ENCODE peak calls at places on chromosomes 2 and 18, in seven cellular contexts. One of them, this sample, is unnamed.

GRCh38 chr18:28411806-28412205 is 234.9 kb upstream of the CDH2 start:
- DNase-seq in H9: no peak
- DNase-seq in H1: no peak
- DNase-seq in mesendoderm: no peak
- DNase-seq in neuronal stem cell: no peak
- DNase-seq in trophoblast cell: no peak
- DNase-seq in IMR-90: no peak
- DNase-seq in this sample: peak; percentile 90

GRCh38 chr18:13585379-13586153 is 140.8 kb downstream of the FAM210A start:
- DNase-seq in trophoblast cell: no peak
- DNase-seq in IMR-90: no peak
- DNase-seq in H1: no peak
- DNase-seq in H9: no peak
- DNase-seq in neuronal stem cell: no peak
- DNase-seq in mesendoderm: no peak
- DNase-seq in this sample: no peak

GRCh38 chr2:218898109-218898878 is 17.6 kb downstream of the WNT10A start:
- DNase-seq in H9: peak; percentile 91
- DNase-seq in H1: peak; percentile 68
- DNase-seq in IMR-90: peak; percentile 18
- DNase-seq in neuronal stem cell: peak; percentile 67
- DNase-seq in mesendoderm: peak; percentile 61
- DNase-seq in trophoblast cell: peak; percentile 74
- DNase-seq in this sample: peak; percentile 37

GRCh38 chr18:22674300-22674699 is 256.6 kb upstream of the CTAGE1 start:
- DNase-seq in mesendoderm: peak; percentile 33
- DNase-seq in IMR-90: peak; percentile 94
- DNase-seq in neuronal stem cell: no peak
- DNase-seq in H9: no peak
- DNase-seq in trophoblast cell: peak; percentile 16
- DNase-seq in H1: no peak
- DNase-seq in this sample: peak; percentile 93

GRCh38 chr18:2902327-2902726 is 55.5 kb downstream of the EMILIN2 start:
- DNase-seq in trophoblast cell: no peak
- DNase-seq in neuronal stem cell: no peak
- DNase-seq in H1: no peak
- DNase-seq in mesendoderm: no peak
- DNase-seq in IMR-90: no peak
- DNase-seq in H9: no peak
- DNase-seq in this sample: no peak

GRCh38 chr2:24304621-24305020 is 55.7 kb downstream of the ITSN2 start:
- DNase-seq in neuronal stem cell: no peak
- DNase-seq in IMR-90: peak; percentile 54
- DNase-seq in trophoblast cell: no peak
- DNase-seq in H1: no peak
- DNase-seq in H9: no peak
- DNase-seq in mesendoderm: no peak
- DNase-seq in this sample: no peak

GRCh38 chr2:64524604-64525322 is 635 bp downstream of the AFTPH start:
- DNase-seq in H9: peak; percentile 48
- DNase-seq in neuronal stem cell: no peak
- DNase-seq in H1: no peak
- DNase-seq in trophoblast cell: peak; percentile 69
- DNase-seq in IMR-90: peak; percentile 7
- DNase-seq in mesendoderm: peak; percentile 74
- DNase-seq in this sample: peak; percentile 54

GRCh38 chr2:60759654-60760053 is 3.6 kb downstream of the PAPOLG start:
- DNase-seq in H1: no peak
- DNase-seq in IMR-90: no peak
- DNase-seq in trophoblast cell: no peak
- DNase-seq in mesendoderm: no peak
- DNase-seq in H9: no peak
- DNase-seq in neuronal stem cell: no peak
- DNase-seq in this sample: no peak

GRCh38 chr18:7480853-7481252 is 86.3 kb upstream of the PTPRM start:
- DNase-seq in neuronal stem cell: no peak
- DNase-seq in H1: no peak
- DNase-seq in H9: no peak
- DNase-seq in IMR-90: no peak
- DNase-seq in trophoblast cell: no peak
- DNase-seq in mesendoderm: no peak
- DNase-seq in this sample: no peak

GRCh38 chr18:74518456-74519315 is 15.6 kb upstream of the CNDP1 start:
- DNase-seq in IMR-90: no peak
- DNase-seq in trophoblast cell: no peak
- DNase-seq in neuronal stem cell: no peak
- DNase-seq in H1: no peak
- DNase-seq in mesendoderm: no peak
- DNase-seq in H9: peak; percentile 21
- DNase-seq in this sample: no peak

GRCh38 chr2:97731274-97732050 is 18.1 kb downstream of the ZAP70 start:
- DNase-seq in IMR-90: no peak
- DNase-seq in trophoblast cell: no peak
- DNase-seq in H1: no peak
- DNase-seq in mesendoderm: no peak
- DNase-seq in H9: no peak
- DNase-seq in neuronal stem cell: no peak
- DNase-seq in this sample: no peak

GRCh38 chr2:71667256-71668182 is 214.2 kb downstream of the DYSF start:
- DNase-seq in mesendoderm: no peak
- DNase-seq in neuronal stem cell: no peak
- DNase-seq in H9: peak; percentile 19
- DNase-seq in H1: no peak
- DNase-seq in trophoblast cell: no peak
- DNase-seq in IMR-90: no peak
- DNase-seq in this sample: no peak

GRCh38 chr2:223633656-223634055 is 31.5 kb upstream of the SCG2 start:
- DNase-seq in trophoblast cell: no peak
- DNase-seq in IMR-90: no peak
- DNase-seq in neuronal stem cell: no peak
- DNase-seq in H9: no peak
- DNase-seq in H1: no peak
- DNase-seq in mesendoderm: no peak
- DNase-seq in this sample: peak; percentile 17

GRCh38 chr2:43841949-43842865 is 3.4 kb downstream of the ABCG8 start:
- DNase-seq in trophoblast cell: no peak
- DNase-seq in neuronal stem cell: no peak
- DNase-seq in H1: no peak
- DNase-seq in IMR-90: no peak
- DNase-seq in H9: no peak
- DNase-seq in mesendoderm: no peak
- DNase-seq in this sample: no peak

GRCh38 chr18:32919799-32920198 is 147.0 kb upstream of the KLHL14 start:
- DNase-seq in neuronal stem cell: peak; percentile 29
- DNase-seq in H9: peak; percentile 79
- DNase-seq in mesendoderm: peak; percentile 90
- DNase-seq in IMR-90: no peak
- DNase-seq in H1: peak; percentile 39
- DNase-seq in trophoblast cell: no peak
- DNase-seq in this sample: no peak

GRCh38 chr2:36530983-36531354 is 67.0 kb downstream of the FEZ2 start:
- DNase-seq in IMR-90: peak; percentile 57
- DNase-seq in mesendoderm: peak; percentile 53
- DNase-seq in neuronal stem cell: no peak
- DNase-seq in H9: no peak
- DNase-seq in H1: no peak
- DNase-seq in trophoblast cell: no peak
- DNase-seq in this sample: peak; percentile 74

GRCh38 chr2:8212239-8212638 is 469.6 kb upstream of the ID2 start:
- DNase-seq in H1: no peak
- DNase-seq in IMR-90: no peak
- DNase-seq in neuronal stem cell: no peak
- DNase-seq in H9: no peak
- DNase-seq in trophoblast cell: no peak
- DNase-seq in mesendoderm: no peak
- DNase-seq in this sample: no peak

GRCh38 chr2:163698857-163699256 is 37.0 kb downstream of the FIGN start:
- DNase-seq in IMR-90: no peak
- DNase-seq in trophoblast cell: no peak
- DNase-seq in H9: peak; percentile 65
- DNase-seq in H1: peak; percentile 44
- DNase-seq in mesendoderm: peak; percentile 93
- DNase-seq in neuronal stem cell: peak; percentile 58
- DNase-seq in this sample: no peak

GRCh38 chr2:174124171-174124570 is 124.2 kb downstream of the OLA1 start:
- DNase-seq in IMR-90: peak; percentile 5
- DNase-seq in H9: peak; percentile 43
- DNase-seq in H1: no peak
- DNase-seq in neuronal stem cell: peak; percentile 86
- DNase-seq in trophoblast cell: no peak
- DNase-seq in mesendoderm: peak; percentile 43
- DNase-seq in this sample: peak; percentile 1

DNA sequence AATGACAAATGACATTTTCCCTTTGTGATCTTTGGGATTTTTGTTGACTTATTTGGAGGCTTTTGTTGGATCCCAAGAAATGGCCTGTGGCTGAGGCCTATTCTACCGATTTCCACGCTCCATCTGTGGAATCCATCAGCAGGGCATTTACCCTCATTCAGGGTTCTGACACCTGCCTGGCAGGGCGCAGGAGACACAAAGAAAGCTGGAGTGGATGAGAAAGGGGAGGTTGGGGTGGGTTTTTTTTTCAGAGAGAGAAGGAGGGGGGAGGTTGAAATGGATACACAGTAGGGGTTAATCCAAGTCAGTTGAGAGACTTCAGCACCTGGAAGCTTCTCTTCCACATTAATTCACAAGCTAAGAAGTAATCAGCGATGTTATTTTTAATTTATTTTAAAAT is 59.7 kb downstream of the PAX3 start:
- DNase-seq in neuronal stem cell: peak; percentile 43
- DNase-seq in IMR-90: no peak
- DNase-seq in mesendoderm: no peak
- DNase-seq in H9: no peak
- DNase-seq in H1: no peak
- DNase-seq in trophoblast cell: no peak
- DNase-seq in this sample: no peak
- H3K79me1 ChIP-seq in neuronal stem cell: no peaks in the 10 kb centered on the region
- H3K79me1 ChIP-seq in IMR-90: no peaks in the 10 kb centered on the region
- H3K79me1 ChIP-seq in mesendoderm: no peaks in the 10 kb centered on the region
- H3K79me1 ChIP-seq in H9: no peaks in the 10 kb centered on the region
- H3K79me1 ChIP-seq in H1: no peaks in the 10 kb centered on the region
- H3K79me1 ChIP-seq in trophoblast cell: no peaks in the 10 kb centered on the region
- H3K79me1 ChIP-seq in this sample: no peaks in the 10 kb centered on the region

GRCh38 chr2:30096451-30096850 is 50.4 kb upstream of the YPEL5 start:
- DNase-seq in neuronal stem cell: no peak
- DNase-seq in trophoblast cell: no peak
- DNase-seq in mesendoderm: no peak
- DNase-seq in H9: no peak
- DNase-seq in H1: no peak
- DNase-seq in IMR-90: no peak
- DNase-seq in this sample: no peak

GRCh38 chr2:30098271-30099005 is 48.4 kb upstream of the YPEL5 start:
- DNase-seq in mesendoderm: no peak
- DNase-seq in trophoblast cell: no peak
- DNase-seq in H9: no peak
- DNase-seq in neuronal stem cell: no peak
- DNase-seq in H1: no peak
- DNase-seq in IMR-90: no peak
- DNase-seq in this sample: no peak

DNA sequence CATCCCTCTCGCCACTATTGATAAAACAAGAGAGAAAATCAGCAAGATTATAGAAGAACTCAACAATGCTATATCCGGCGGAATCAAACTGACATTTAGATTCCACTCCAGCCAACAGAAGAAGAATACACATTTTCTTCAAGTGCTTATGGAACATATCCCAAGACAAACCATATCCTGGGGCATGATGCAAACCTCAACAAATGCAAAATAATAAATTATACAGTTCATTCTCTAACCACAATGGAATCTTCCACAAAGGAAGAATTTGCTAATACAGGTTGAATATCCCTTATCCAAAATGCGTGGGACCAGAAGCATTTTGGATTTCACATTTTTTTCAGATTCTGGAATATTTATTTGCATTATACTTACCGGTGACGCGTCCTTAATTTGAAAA is 51.4 kb upstream of the YPEL5 start:
- DNase-seq in H1: no peak
- DNase-seq in neuronal stem cell: no peak
- DNase-seq in mesendoderm: no peak
- DNase-seq in trophoblast cell: no peak
- DNase-seq in H9: no peak
- DNase-seq in IMR-90: peak; percentile 7
- DNase-seq in this sample: no peak
- H2BK5ac ChIP-seq in H1: no peak overlapping the region
- H2BK5ac ChIP-seq in neuronal stem cell: no peak overlapping the region
- H2BK5ac ChIP-seq in mesendoderm: no peak overlapping the region
- H2BK5ac ChIP-seq in trophoblast cell: no peak overlapping the region
- H2BK5ac ChIP-seq in H9: no peak overlapping the region
- H2BK5ac ChIP-seq in IMR-90: no peak overlapping the region
- H2BK5ac ChIP-seq in this sample: no peak overlapping the region

GRCh38 chr2:194867328-194867727 is 789.7 kb upstream of the SLC39A10 start:
- DNase-seq in trophoblast cell: peak; percentile 12
- DNase-seq in neuronal stem cell: no peak
- DNase-seq in mesendoderm: peak; percentile 7
- DNase-seq in IMR-90: no peak
- DNase-seq in H9: no peak
- DNase-seq in H1: no peak
- DNase-seq in this sample: no peak
- H3K79me1 ChIP-seq in trophoblast cell: no peaks in the 10 kb centered on the region
- H3K79me1 ChIP-seq in neuronal stem cell: no peaks in the 10 kb centered on the region
- H3K79me1 ChIP-seq in mesendoderm: no peaks in the 10 kb centered on the region
- H3K79me1 ChIP-seq in IMR-90: no peaks in the 10 kb centered on the region
- H3K79me1 ChIP-seq in H9: no peaks in the 10 kb centered on the region
- H3K79me1 ChIP-seq in H1: no peaks in the 10 kb centered on the region
- H3K79me1 ChIP-seq in this sample: no peaks in the 10 kb centered on the region

GRCh38 chr18:46573156-46573555 is 83.9 kb downstream of the LOXHD1 start:
- DNase-seq in IMR-90: no peak
- DNase-seq in trophoblast cell: no peak
- DNase-seq in mesendoderm: no peak
- DNase-seq in H9: no peak
- DNase-seq in H1: no peak
- DNase-seq in neuronal stem cell: no peak
- DNase-seq in this sample: no peak

GRCh38 chr18:46569211-46569610 is 87.8 kb downstream of the LOXHD1 start:
- DNase-seq in H9: no peak
- DNase-seq in neuronal stem cell: no peak
- DNase-seq in IMR-90: no peak
- DNase-seq in mesendoderm: no peak
- DNase-seq in trophoblast cell: no peak
- DNase-seq in H1: no peak
- DNase-seq in this sample: no peak

GRCh38 chr18:46570134-46570533 is 86.9 kb downstream of the LOXHD1 start:
- DNase-seq in neuronal stem cell: no peak
- DNase-seq in IMR-90: no peak
- DNase-seq in H1: no peak
- DNase-seq in trophoblast cell: no peak
- DNase-seq in mesendoderm: no peak
- DNase-seq in H9: no peak
- DNase-seq in this sample: no peak

GRCh38 chr18:46571756-46572155 is 85.3 kb downstream of the LOXHD1 start:
- DNase-seq in H1: no peak
- DNase-seq in trophoblast cell: no peak
- DNase-seq in H9: no peak
- DNase-seq in mesendoderm: no peak
- DNase-seq in neuronal stem cell: no peak
- DNase-seq in IMR-90: no peak
- DNase-seq in this sample: no peak

DNA sequence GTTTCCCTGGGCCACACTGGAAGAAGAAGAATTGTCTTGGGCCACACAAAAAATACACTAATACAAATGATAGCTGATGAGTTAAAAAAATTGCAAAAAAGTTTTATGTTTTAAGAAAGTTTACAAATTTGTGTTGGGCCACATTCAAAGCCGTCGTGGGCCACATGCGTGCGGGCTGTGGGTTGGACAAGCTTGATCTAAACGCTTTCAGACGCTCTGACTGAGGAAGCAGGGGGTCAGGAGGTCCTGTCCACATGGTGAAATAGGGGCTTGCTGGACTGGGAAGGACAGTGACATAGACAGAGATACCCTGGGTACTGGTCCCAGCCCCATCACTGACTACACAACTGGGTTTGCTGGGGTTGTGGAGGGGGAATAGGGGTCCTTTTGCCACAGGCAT is 86.4 kb downstream of the LOXHD1 start:
- DNase-seq in neuronal stem cell: no peak
- DNase-seq in IMR-90: no peak
- DNase-seq in mesendoderm: no peak
- DNase-seq in H9: no peak
- DNase-seq in trophoblast cell: no peak
- DNase-seq in H1: no peak
- DNase-seq in this sample: no peak
- H2BK5ac ChIP-seq in neuronal stem cell: no peak overlapping the region
- H2BK5ac ChIP-seq in IMR-90: no peak overlapping the region
- H2BK5ac ChIP-seq in mesendoderm: no peak overlapping the region
- H2BK5ac ChIP-seq in H9: no peak overlapping the region
- H2BK5ac ChIP-seq in trophoblast cell: no peak overlapping the region
- H2BK5ac ChIP-seq in H1: no peak overlapping the region
- H2BK5ac ChIP-seq in this sample: no peak overlapping the region

This sample was measured in mesenchymal stem cell.